ENCODE peak calls at places on chromosomes 1 and 21, in six cellular contexts. H is stomach, P is suprapubic skin, I is HepG2, L is K562, Y is transverse colon. Q is an unnamed sample.

GRCh38 chr1:53975861-53976260 is 29.7 kb downstream of the LRRC42 start:
- DNase-seq in H (no peak), P (no peak), I (no peak), L (no peak), Y (no peak), Q (peak; percentile 61)

GRCh38 chr21:40053007-40053406 is 185.8 kb downstream of the PCP4 start:
- DNase-seq in H (no peak), P (no peak), I (no peak), L (no peak), Y (peak; percentile 13), Q (peak; percentile 51)

GRCh38 chr1:243454328-243454997 is 198.6 kb downstream of the SDCCAG8 start:
- DNase-seq in H (no peak), P (no peak), I (peak; percentile 18), L (no peak), Y (no peak), Q (no peak)

GRCh38 chr1:36510418-36510817 is 27.7 kb upstream of the CSF3R start:
- DNase-seq in H (no peak), P (no peak), I (no peak), L (no peak), Y (no peak), Q (peak; percentile 20)

GRCh38 chr1:75632350-75632949 is 21.5 kb upstream of the SLC44A5 start:
- DNase-seq in H (no peak), P (no peak), I (peak; percentile 28), L (peak; percentile 38), Y (no peak), Q (no peak)

GRCh38 chr1:222466150-222466865 is 81.6 kb downstream of the HHIPL2 start:
- DNase-seq in H (no peak), P (no peak), I (peak; percentile 66), L (no peak), Y (no peak), Q (no peak)

GRCh38 chr1:200872446-200873115 is at the start of gene GPR25:
- DNase-seq in H (no peak), P (no peak), I (no peak), L (no peak), Y (no peak), Q (no peak)

GRCh38 chr1:17465186-17465585 is 25.7 kb upstream of the RCC2 start:
- DNase-seq in H (no peak), P (no peak), I (no peak), L (no peak), Y (no peak), Q (no peak)

GRCh38 chr1:208093754-208094719 is 150.1 kb downstream of the PLXNA2 start:
- DNase-seq in H (peak; percentile 66), P (no peak), I (peak; percentile 50), L (peak; percentile 93), Y (peak; percentile 61), Q (no peak)

GRCh38 chr1:235280467-235280866 is 47.5 kb downstream of the ARID4B start:
- DNase-seq in H (no peak), P (no peak), I (no peak), L (no peak), Y (no peak), Q (peak; percentile 58)

GRCh38 chr1:235278915-235279292 is 49.1 kb downstream of the ARID4B start:
- DNase-seq in H (no peak), P (no peak), I (no peak), L (no peak), Y (no peak), Q (no peak)

GRCh38 chr1:235277709-235278108 is 50.3 kb downstream of the ARID4B start:
- DNase-seq in H (no peak), P (no peak), I (no peak), L (no peak), Y (no peak), Q (no peak)

GRCh38 chr1:235278233-235278914 is 49.6 kb downstream of the ARID4B start:
- DNase-seq in H (no peak), P (no peak), I (no peak), L (no peak), Y (no peak), Q (no peak)

DNA sequence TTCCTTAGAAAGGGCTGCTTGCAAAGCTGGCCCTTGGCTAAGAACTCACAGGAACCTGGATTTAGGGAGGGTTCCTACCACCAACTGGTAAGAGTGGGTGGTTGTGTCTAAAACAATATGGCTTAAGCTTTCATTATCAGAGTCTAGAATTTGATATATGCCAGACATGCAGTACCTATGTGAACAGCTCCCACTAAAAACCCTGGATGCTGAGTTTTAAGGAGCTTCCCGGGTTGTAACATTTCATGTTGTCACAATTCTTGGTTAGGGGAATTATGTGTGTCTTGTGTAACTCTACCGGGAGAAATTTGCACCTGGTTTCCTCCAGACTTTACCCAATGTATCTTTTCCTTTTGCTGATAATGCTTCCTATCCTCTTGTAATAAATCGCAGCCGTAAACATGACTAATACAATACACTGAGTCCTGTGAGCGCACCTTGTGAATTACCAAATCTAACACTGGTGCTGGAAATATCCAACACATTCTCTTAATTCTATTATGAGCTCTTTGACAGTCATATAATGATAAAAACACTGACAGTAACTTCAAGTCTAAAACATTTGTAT is 48.3 kb downstream of the ARID4B start:
- DNase-seq in H (no peak), P (no peak), I (no peak), L (no peak), Y (no peak), Q (no peak)
- TF ChIP-seq EP300 in H (no peak), P (no peak), I (no peak), L (no peak), Y (no peak), Q (no peak)

DNA sequence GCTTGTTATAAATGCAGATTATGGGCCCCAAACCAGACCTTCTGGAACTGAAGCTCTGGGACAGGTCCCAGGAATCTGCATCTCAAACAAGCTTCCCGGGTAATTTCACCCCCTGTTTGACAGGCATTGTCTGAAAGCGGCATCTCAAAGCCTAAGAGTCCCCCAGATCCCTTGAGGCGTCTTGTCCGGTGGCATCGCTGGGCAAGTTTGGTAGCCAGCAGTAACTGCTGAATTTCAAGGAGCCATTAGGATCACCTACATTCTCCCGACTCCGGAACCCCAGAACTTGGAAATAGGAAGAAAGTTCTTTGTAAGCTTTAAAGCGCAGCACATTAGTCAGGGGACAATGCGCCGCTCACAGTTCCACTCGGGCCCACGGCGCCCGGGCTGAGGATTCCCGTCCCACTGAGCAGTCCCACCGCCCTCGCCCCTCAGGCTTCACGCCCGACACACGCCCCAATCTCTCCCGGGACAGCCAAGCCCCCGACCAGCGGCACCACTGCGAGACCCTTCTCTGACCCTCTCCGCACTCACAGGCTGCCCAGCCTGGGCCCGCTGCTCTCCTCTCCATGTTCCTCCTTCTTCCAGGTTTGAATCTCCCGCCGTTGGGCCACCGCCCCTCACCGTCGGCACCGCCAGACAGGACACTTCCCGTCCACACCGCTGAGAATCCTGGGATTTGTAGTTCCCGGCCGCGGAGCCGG is at the start of gene IQGAP3:
- DNase-seq in H (peak; percentile 90), P (peak; percentile 86), I (peak; percentile 75), L (peak; percentile 90), Y (peak; percentile 93), Q (peak; percentile 93)
- TF ChIP-seq POLR2AphosphoS5 in H (peak; percentile 63), P (no peak), I (no peak), L (no peak), Y (peak; percentile 49), Q (peak; percentile 23)

DNA sequence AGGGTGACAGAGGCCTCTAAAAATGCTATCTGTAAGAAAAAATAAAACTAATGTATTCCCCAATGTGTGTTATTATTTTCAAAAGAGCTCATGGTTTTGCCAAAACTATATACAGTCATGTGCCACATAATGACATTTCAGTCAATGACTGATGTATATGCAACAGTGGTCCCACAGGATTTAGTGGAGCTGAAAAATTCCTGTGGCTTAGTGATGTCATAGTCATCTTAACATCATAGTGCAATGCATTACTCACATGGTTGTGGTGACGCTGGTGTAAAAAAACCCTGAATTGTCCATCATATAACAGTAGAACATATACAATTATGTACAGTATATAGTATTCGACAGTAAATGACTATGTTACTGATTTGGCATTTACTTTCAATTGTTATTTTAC is 172.4 kb downstream of the CACNA1E start:
- DNase-seq in H (no peak), P (no peak), I (no peak), L (no peak), Y (no peak), Q (no peak)
- TF ChIP-seq EP300 in H (no peak), P (no peak), I (no peak), L (no peak), Y (no peak), Q (no peak)

GRCh38 chr1:48526045-48526714 is 54.2 kb upstream of the SPATA6 start:
- DNase-seq in H (peak; percentile 39), P (no peak), I (no peak), L (no peak), Y (peak; percentile 15), Q (no peak)
- TF ChIP-seq POLR2AphosphoS5 in H (no peak), P (no peak), I (no peak), L (no peak), Y (no peak), Q (no peak)

DNA sequence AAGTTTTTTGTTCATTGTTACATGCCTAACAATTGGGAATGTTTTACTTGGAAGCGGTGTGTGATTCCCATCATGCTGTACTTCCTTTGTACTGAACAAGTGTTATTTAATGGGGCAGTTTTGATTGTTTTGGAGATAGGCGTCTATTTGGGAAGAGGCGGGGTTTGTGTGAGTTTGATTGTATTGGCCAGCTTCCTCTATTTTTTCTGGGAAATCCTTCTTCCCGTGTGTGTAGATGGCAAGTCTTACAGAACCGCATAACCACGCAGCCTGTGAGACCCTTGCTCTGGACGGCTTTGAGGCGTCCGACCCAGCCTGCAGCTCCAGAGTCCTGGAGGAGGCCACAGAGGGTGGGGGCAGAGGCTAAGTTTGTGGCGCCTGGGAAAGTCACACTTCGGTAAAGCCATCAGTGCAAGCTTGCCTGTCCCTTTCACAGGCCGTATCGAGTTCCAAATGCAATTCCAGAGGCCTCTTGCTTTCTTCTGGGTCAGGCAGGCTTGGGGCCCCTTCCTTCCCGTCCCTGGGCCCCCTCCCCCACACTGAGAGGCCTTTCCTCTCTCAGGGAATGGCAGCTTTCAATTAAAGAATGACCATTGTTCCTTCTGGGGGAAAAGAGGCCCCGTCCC is 210.3 kb downstream of the TOMM20 start:
- DNase-seq in H (peak; percentile 66), P (no peak), I (no peak), L (no peak), Y (peak; percentile 17), Q (no peak)
- TF ChIP-seq EP300 in H (no peak), P (no peak), I (no peak), L (no peak), Y (peak; percentile 63), Q (peak; percentile 91)

DNA sequence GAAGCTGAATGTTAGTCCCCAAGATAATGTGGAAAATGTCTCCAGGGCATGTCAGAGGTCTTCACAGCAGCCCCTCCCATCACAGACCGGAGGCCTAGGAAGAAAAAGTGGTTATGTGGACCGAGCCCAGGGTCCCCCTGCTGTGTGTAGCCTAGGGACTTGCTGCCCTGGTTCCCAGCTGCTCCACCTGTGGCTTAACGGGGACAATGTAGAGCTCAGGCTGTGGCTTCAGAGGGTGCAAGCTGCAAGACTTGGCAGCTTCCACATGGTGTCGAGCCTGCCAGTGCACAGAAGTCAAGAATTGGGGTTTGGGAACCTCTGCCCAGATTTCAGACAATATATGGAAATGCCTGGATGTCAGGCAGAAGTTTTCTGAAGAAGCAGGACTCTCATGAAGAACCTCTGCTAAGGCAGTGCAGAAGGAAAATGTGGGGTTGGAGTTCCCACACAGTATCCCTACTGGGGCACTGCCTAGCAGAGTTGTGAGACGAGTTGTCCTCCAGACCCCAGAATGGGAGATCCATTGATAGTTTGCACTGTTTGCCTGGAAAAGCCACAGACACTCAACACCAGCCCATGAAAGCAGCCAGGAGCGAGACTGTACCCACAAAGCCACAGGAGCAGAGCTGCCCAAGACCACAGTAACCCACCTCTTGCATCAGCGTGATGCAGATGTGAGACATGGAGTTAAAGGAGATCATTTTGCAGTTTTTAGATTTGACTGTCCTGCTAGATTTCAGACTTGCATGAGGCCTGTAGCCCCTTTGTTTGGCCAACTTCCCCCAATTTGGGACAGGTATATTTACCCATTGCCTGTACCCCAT is 204.9 kb downstream of the MRPL39 start:
- DNase-seq in H (no peak), P (no peak), I (no peak), L (no peak), Y (no peak), Q (no peak)
- TF ChIP-seq POLR2AphosphoS5 in H (no peak), P (no peak), I (no peak), L (no peak), Y (no peak), Q (no peak)

Q was measured in upper lobe of left lung.